ENCODE peak calls at places on chromosome 2, in seven cellular contexts. One of them, this sample, is unnamed.

GRCh38 chr2:130307850-130308249 is 34.8 kb upstream of the IMP4 start:
- DNase-seq in IMR-90: no peak
- DNase-seq in neuronal stem cell: no peak
- DNase-seq in H9: no peak
- DNase-seq in H1: no peak
- DNase-seq in mesenchymal stem cell: no peak
- DNase-seq in trophoblast cell: no peak
- DNase-seq in this sample: no peak

GRCh38 chr2:85785871-85786270 is 32.1 kb downstream of the ATOH8 start:
- DNase-seq in IMR-90: no peak
- DNase-seq in neuronal stem cell: no peak
- DNase-seq in H9: no peak
- DNase-seq in H1: no peak
- DNase-seq in mesenchymal stem cell: no peak
- DNase-seq in trophoblast cell: no peak
- DNase-seq in this sample: no peak

GRCh38 chr2:1830936-1831616 is 86.8 kb upstream of the PXDN start:
- DNase-seq in IMR-90: peak; percentile 7
- DNase-seq in neuronal stem cell: no peak
- DNase-seq in H9: no peak
- DNase-seq in H1: no peak
- DNase-seq in mesenchymal stem cell: no peak
- DNase-seq in trophoblast cell: no peak
- DNase-seq in this sample: no peak

GRCh38 chr2:186330050-186330449 is 156.0 kb upstream of the ZC3H15 start:
- DNase-seq in IMR-90: no peak
- DNase-seq in neuronal stem cell: no peak
- DNase-seq in H9: no peak
- DNase-seq in H1: no peak
- DNase-seq in mesenchymal stem cell: no peak
- DNase-seq in trophoblast cell: no peak
- DNase-seq in this sample: peak; percentile 66

GRCh38 chr2:191601060-191601459 is 76.9 kb upstream of the NABP1 start:
- DNase-seq in IMR-90: no peak
- DNase-seq in neuronal stem cell: no peak
- DNase-seq in H9: no peak
- DNase-seq in H1: no peak
- DNase-seq in mesenchymal stem cell: no peak
- DNase-seq in trophoblast cell: no peak
- DNase-seq in this sample: no peak

GRCh38 chr2:222747526-222748160 is 76.2 kb downstream of the MOGAT1 start:
- DNase-seq in IMR-90: no peak
- DNase-seq in neuronal stem cell: no peak
- DNase-seq in H9: no peak
- DNase-seq in H1: no peak
- DNase-seq in mesenchymal stem cell: no peak
- DNase-seq in trophoblast cell: no peak
- DNase-seq in this sample: no peak

GRCh38 chr2:126894082-126894481 is 4.6 kb upstream of the TEX51 start:
- DNase-seq in IMR-90: no peak
- DNase-seq in neuronal stem cell: no peak
- DNase-seq in H9: peak; percentile 10
- DNase-seq in H1: no peak
- DNase-seq in mesenchymal stem cell: no peak
- DNase-seq in trophoblast cell: no peak
- DNase-seq in this sample: no peak

GRCh38 chr2:3481736-3482362 is 37.5 kb downstream of the ADI1 start:
- DNase-seq in IMR-90: no peak
- DNase-seq in neuronal stem cell: no peak
- DNase-seq in H9: no peak
- DNase-seq in H1: no peak
- DNase-seq in mesenchymal stem cell: no peak
- DNase-seq in trophoblast cell: no peak
- DNase-seq in this sample: no peak

GRCh38 chr2:25368650-25369049 is 26.9 kb upstream of the DNMT3A start:
- DNase-seq in IMR-90: peak; percentile 20
- DNase-seq in neuronal stem cell: no peak
- DNase-seq in H9: no peak
- DNase-seq in H1: no peak
- DNase-seq in mesenchymal stem cell: no peak
- DNase-seq in trophoblast cell: no peak
- DNase-seq in this sample: no peak

GRCh38 chr2:94979406-94980375 is 45.8 kb upstream of the MAL start:
- DNase-seq in IMR-90: no peak
- DNase-seq in neuronal stem cell: no peak
- DNase-seq in H9: no peak
- DNase-seq in H1: no peak
- DNase-seq in mesenchymal stem cell: no peak
- DNase-seq in trophoblast cell: no peak
- DNase-seq in this sample: no peak

GRCh38 chr2:120614901-120615300 is 120.8 kb upstream of the GLI2 start:
- DNase-seq in IMR-90: no peak
- DNase-seq in neuronal stem cell: no peak
- DNase-seq in H9: no peak
- DNase-seq in H1: no peak
- DNase-seq in mesenchymal stem cell: no peak
- DNase-seq in trophoblast cell: no peak
- DNase-seq in this sample: no peak

GRCh38 chr2:56108806-56109205 is 75.0 kb upstream of the CCDC85A start:
- DNase-seq in IMR-90: no peak
- DNase-seq in neuronal stem cell: no peak
- DNase-seq in H9: peak; percentile 49
- DNase-seq in H1: no peak
- DNase-seq in mesenchymal stem cell: no peak
- DNase-seq in trophoblast cell: no peak
- DNase-seq in this sample: no peak

GRCh38 chr2:223618172-223619035 is 16.2 kb upstream of the SCG2 start:
- DNase-seq in IMR-90: no peak
- DNase-seq in neuronal stem cell: peak; percentile 41
- DNase-seq in H9: peak; percentile 90
- DNase-seq in H1: peak; percentile 83
- DNase-seq in mesenchymal stem cell: no peak
- DNase-seq in trophoblast cell: no peak
- DNase-seq in this sample: peak; percentile 92

GRCh38 chr2:3535467-3535793 is 16.1 kb upstream of the ADI1 start:
- DNase-seq in IMR-90: no peak
- DNase-seq in neuronal stem cell: no peak
- DNase-seq in H9: no peak
- DNase-seq in H1: no peak
- DNase-seq in mesenchymal stem cell: no peak
- DNase-seq in trophoblast cell: no peak
- DNase-seq in this sample: no peak

DNA sequence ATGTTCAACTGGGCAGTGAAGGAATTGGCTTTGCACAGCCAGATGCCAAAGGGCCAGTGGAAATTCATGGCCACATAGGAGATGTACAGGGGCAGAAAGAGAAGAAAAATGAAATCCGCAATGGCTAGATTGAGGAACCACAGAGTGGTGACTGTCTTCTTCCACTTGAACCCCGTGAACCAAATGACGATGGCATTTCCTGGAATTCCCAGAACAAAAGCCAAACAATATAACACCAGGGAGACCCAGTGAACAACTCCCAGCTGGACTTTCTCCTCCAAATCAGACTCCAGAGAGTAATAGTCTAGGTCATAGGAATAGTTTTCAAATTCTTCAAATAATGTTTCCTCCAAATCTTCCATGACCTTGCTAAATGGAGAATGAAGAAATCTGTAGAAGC is 17.2 kb downstream of the EEF1B2 start:
- DNase-seq in IMR-90: no peak
- DNase-seq in neuronal stem cell: no peak
- DNase-seq in H9: no peak
- DNase-seq in H1: no peak
- DNase-seq in mesenchymal stem cell: no peak
- DNase-seq in trophoblast cell: no peak
- DNase-seq in this sample: no peak
- H2BK120ac ChIP-seq in IMR-90: no peak overlapping the region
- H2BK120ac ChIP-seq in neuronal stem cell: no peak overlapping the region
- H2BK120ac ChIP-seq in H9: no peak overlapping the region
- H2BK120ac ChIP-seq in H1: no peak overlapping the region
- H2BK120ac ChIP-seq in mesenchymal stem cell: no peak overlapping the region
- H2BK120ac ChIP-seq in trophoblast cell: no peak overlapping the region
- H2BK120ac ChIP-seq in this sample: no peak overlapping the region

DNA sequence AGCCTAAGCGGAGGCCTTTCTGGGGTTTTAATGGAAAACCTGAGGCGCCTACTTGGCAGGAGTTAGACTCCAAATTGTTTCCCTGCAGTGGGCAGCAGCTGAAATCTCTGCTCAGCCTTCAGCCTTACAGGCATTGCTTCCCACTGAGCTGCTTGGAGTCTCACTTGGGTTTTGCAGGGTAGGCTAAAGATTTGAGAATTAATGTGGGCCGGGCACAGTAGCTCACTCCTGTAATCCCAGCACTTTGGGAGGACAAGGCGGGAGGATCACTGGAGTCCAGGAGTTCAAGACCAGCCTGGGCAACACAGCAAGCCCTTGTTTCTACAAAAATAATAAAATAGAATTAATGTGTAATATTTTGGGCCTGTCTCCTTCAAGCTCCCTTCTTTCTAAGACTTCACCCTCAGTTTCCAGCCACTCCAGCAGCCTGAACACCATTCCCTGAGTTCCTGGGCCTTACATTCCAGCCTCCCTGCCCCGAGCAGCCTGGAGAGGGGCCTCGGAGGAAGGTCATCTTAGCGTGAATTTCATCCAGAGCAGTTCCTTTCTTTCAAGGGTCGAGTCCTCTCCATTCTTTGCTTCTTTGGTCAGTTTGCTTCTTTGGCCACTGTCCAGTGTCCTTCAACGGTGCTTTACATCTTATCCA is 9.1 kb upstream of the RAB17 start:
- DNase-seq in IMR-90: no peak
- DNase-seq in neuronal stem cell: no peak
- DNase-seq in H9: no peak
- DNase-seq in H1: no peak
- DNase-seq in mesenchymal stem cell: no peak
- DNase-seq in trophoblast cell: no peak
- DNase-seq in this sample: no peak
- H3K4me2 ChIP-seq in IMR-90: no peak overlapping the region
- H3K4me2 ChIP-seq in neuronal stem cell: no peak overlapping the region
- H3K4me2 ChIP-seq in H9: no peak overlapping the region
- H3K4me2 ChIP-seq in H1: no peak overlapping the region
- H3K4me2 ChIP-seq in mesenchymal stem cell: no peak overlapping the region
- H3K4me2 ChIP-seq in trophoblast cell: no peak overlapping the region
- H3K4me2 ChIP-seq in this sample: no peak overlapping the region

DNA sequence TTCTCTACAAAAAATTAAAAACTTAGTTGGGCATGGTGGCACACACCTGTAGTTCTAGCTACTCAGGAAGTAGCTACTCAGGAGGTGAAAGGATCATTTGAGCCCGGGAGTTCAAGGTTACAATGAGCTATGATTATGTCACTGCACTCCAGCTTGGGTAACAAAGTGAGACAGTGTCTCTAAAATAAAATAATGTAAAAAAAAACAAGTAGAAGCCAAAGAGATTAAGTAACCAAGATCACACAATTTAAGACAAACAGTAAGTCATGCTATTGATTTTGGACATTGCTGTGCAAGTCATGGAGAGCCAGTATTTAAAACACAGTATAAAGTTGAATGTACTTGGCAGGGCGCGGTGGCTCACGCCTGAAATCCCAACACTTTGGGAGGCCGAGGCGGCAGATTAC is 20.5 kb downstream of the ITSN2 start:
- DNase-seq in IMR-90: no peak
- DNase-seq in neuronal stem cell: no peak
- DNase-seq in H9: no peak
- DNase-seq in H1: no peak
- DNase-seq in mesenchymal stem cell: no peak
- DNase-seq in trophoblast cell: no peak
- DNase-seq in this sample: no peak
- H3K27ac ChIP-seq in IMR-90: no peak overlapping the region
- H3K27ac ChIP-seq in neuronal stem cell: no peak overlapping the region
- H3K27ac ChIP-seq in H9: no peak overlapping the region
- H3K27ac ChIP-seq in H1: no peak overlapping the region
- H3K27ac ChIP-seq in mesenchymal stem cell: no peak overlapping the region
- H3K27ac ChIP-seq in trophoblast cell: no peak overlapping the region
- H3K27ac ChIP-seq in this sample: no peak overlapping the region

DNA sequence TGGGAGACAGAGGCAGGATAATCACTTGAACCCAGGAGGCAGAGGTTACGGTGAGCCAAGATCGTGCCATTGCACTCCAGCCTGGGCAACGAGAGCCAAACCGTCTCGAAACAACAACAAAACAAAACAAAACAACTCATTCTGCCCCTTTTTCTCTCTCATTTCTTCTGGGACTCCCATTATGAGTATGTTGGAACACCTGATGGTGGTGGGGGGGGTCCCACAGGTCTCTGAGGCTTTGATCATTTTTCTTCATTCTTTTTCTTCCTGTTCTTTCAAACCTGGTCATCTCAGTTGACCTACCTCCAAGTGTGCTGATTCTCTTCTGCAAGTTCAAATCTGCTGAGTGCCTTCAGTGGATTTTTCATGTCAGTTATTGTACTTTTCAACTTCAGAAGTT is 8.2 kb upstream of the FAM161A start:
- DNase-seq in IMR-90: no peak
- DNase-seq in neuronal stem cell: no peak
- DNase-seq in H9: no peak
- DNase-seq in H1: no peak
- DNase-seq in mesenchymal stem cell: no peak
- DNase-seq in trophoblast cell: no peak
- DNase-seq in this sample: no peak
- H2BK120ac ChIP-seq in IMR-90: no peak overlapping the region
- H2BK120ac ChIP-seq in neuronal stem cell: no peak overlapping the region
- H2BK120ac ChIP-seq in H9: no peak overlapping the region
- H2BK120ac ChIP-seq in H1: no peak overlapping the region
- H2BK120ac ChIP-seq in mesenchymal stem cell: no peak overlapping the region
- H2BK120ac ChIP-seq in trophoblast cell: no peak overlapping the region
- H2BK120ac ChIP-seq in this sample: no peak overlapping the region

This sample was measured in mesendoderm.